ENCODE peak calls at places on chromosomes 7 and 10, in nine cellular contexts. W is lower lobe of right lung; G is neural crest cell; Q is heart left ventricle; F is right cardiac atrium; S is activated CD4-positive, alpha-beta T cell treated with anti-CD3 and anti-CD28 coated beads for 48 hours; X is AG20443; B is IMR-90; Z is upper lobe of right lung. Y is an unnamed sample.

GRCh38 chr10:95262763-95263518 is 27.9 kb downstream of the PDLIM1 start:
- DNase-seq in W (no peak), G (no peak), Q (no peak), F (no peak), S (no peak), X (no peak), B (no peak), Z (no peak), Y (no peak)

GRCh38 chr10:109934958-109935793 is 11.9 kb upstream of the XPNPEP1 start:
- DNase-seq in W (no peak), G (no peak), Q (peak), F (peak), S (peak), X (peak), B (peak), Z (no peak), Y (peak)

GRCh38 chr10:130371686-130372085 is 235.5 kb downstream of the GLRX3 start:
- DNase-seq in W (no peak), G (no peak), Q (no peak), F (no peak), S (no peak), X (no peak), B (no peak), Z (peak), Y (no peak)

GRCh38 chr7:100465702-100466311 is 1.7 kb upstream of the SPACDR start:
- DNase-seq in W (peak), G (no peak), Q (peak), F (peak), S (no peak), X (peak), B (peak), Z (peak), Y (peak)

GRCh38 chr7:79778786-79779382 is 325.4 kb upstream of the MAGI2 start:
- DNase-seq in W (no peak), G (no peak), Q (no peak), F (no peak), S (no peak), X (peak), B (peak), Z (no peak), Y (peak)

GRCh38 chr10:86234102-86234501 is 132.5 kb downstream of the GRID1 start:
- DNase-seq in W (no peak), G (no peak), Q (no peak), F (no peak), S (no peak), X (no peak), B (no peak), Z (no peak), Y (no peak)

GRCh38 chr7:30168800-30169584 is 34.2 kb downstream of the MTURN start:
- DNase-seq in W (no peak), G (no peak), Q (no peak), F (no peak), S (no peak), X (peak), B (peak), Z (no peak), Y (peak)

GRCh38 chr7:19024261-19024660 is 93.2 kb downstream of the TWIST1 start:
- DNase-seq in W (no peak), G (no peak), Q (no peak), F (no peak), S (no peak), X (peak), B (peak), Z (no peak), Y (peak)

GRCh38 chr7:92835140-92835850 is 1.1 kb downstream of the CDK6 start:
- DNase-seq in W (peak), G (peak), Q (peak), F (peak), S (peak), X (peak), B (peak), Z (peak), Y (peak)

GRCh38 chr7:67487316-67487715 is 490.7 kb downstream of the TYW1 start:
- DNase-seq in W (no peak), G (no peak), Q (no peak), F (no peak), S (no peak), X (no peak), B (no peak), Z (no peak), Y (no peak)

GRCh38 chr10:88672041-88672440 is 7.8 kb downstream of the LIPF start:
- DNase-seq in W (no peak), G (no peak), Q (no peak), F (no peak), S (no peak), X (no peak), B (peak), Z (no peak), Y (no peak)

GRCh38 chr7:43864126-43864525 is 5.2 kb downstream of the MRPS24 start:
- DNase-seq in W (no peak), G (no peak), Q (no peak), F (no peak), S (no peak), X (no peak), B (no peak), Z (no peak), Y (no peak)

GRCh38 chr10:101091546-101092290 is 29.9 kb downstream of the KAZALD1 start:
- DNase-seq in W (no peak), G (no peak), Q (no peak), F (no peak), S (no peak), X (no peak), B (no peak), Z (no peak), Y (peak)

GRCh38 chr7:94295805-94296204 is 98.9 kb upstream of the COL1A2 start:
- DNase-seq in W (no peak), G (no peak), Q (no peak), F (no peak), S (no peak), X (peak), B (peak), Z (no peak), Y (peak)

GRCh38 chr7:71486856-71487628 is 355.1 kb downstream of the GALNT17 start:
- DNase-seq in W (no peak), G (no peak), Q (no peak), F (no peak), S (no peak), X (peak), B (no peak), Z (no peak), Y (peak)

GRCh38 chr7:155758348-155758747 is 53.9 kb downstream of the SHH start:
- DNase-seq in W (no peak), G (no peak), Q (no peak), F (no peak), S (no peak), X (no peak), B (no peak), Z (no peak), Y (no peak)

GRCh38 chr10:33016988-33017387 is 59.0 kb upstream of the ITGB1 start:
- DNase-seq in W (no peak), G (no peak), Q (no peak), F (no peak), S (no peak), X (no peak), B (no peak), Z (no peak), Y (no peak)

GRCh38 chr7:151393031-151393977 is 16.5 kb downstream of the WDR86 start:
- DNase-seq in W (peak), G (no peak), Q (no peak), F (no peak), S (no peak), X (no peak), B (no peak), Z (no peak), Y (no peak)

GRCh38 chr7:138752568-138753518 is 45.0 kb upstream of the TMEM213 start:
- DNase-seq in W (peak), G (no peak), Q (peak), F (peak), S (peak), X (no peak), B (peak), Z (no peak), Y (no peak)

GRCh38 chr7:33807779-33808482 is 97.4 kb upstream of the BMPER start:
- DNase-seq in W (no peak), G (no peak), Q (no peak), F (peak), S (peak), X (peak), B (peak), Z (no peak), Y (peak)

GRCh38 chr7:2616387-2616966 is 15.3 kb upstream of the TTYH3 start:
- DNase-seq in W (no peak), G (no peak), Q (no peak), F (no peak), S (no peak), X (no peak), B (no peak), Z (no peak), Y (no peak)

GRCh38 chr7:141695803-141696289 is 6.1 kb downstream of the DENND11 start:
- DNase-seq in W (peak), G (no peak), Q (no peak), F (no peak), S (no peak), X (no peak), B (no peak), Z (no peak), Y (no peak)

GRCh38 chr10:14008648-14009072 is 322.1 kb downstream of the FRMD4A start:
- DNase-seq in W (no peak), G (no peak), Q (no peak), F (no peak), S (no peak), X (no peak), B (peak), Z (no peak), Y (peak)

GRCh38 chr7:107934991-107935770 is 44.2 kb downstream of the DLD start:
- DNase-seq in W (no peak), G (no peak), Q (no peak), F (no peak), S (no peak), X (peak), B (peak), Z (no peak), Y (peak)

GRCh38 chr7:47520408-47520807 is 61.5 kb downstream of the TNS3 start:
- DNase-seq in W (no peak), G (no peak), Q (peak), F (peak), S (no peak), X (peak), B (peak), Z (no peak), Y (peak)

GRCh38 chr10:61329854-61330253 is 123.3 kb downstream of the TMEM26 start:
- DNase-seq in W (no peak), G (no peak), Q (no peak), F (no peak), S (no peak), X (no peak), B (no peak), Z (no peak), Y (no peak)

GRCh38 chr10:69907517-69907916 is 105.8 kb downstream of the COL13A1 start:
- DNase-seq in W (no peak), G (no peak), Q (no peak), F (no peak), S (no peak), X (no peak), B (no peak), Z (no peak), Y (no peak)

GRCh38 chr7:131945948-131946525 is 389.6 kb upstream of the PODXL start:
- DNase-seq in W (no peak), G (no peak), Q (no peak), F (no peak), S (no peak), X (no peak), B (no peak), Z (no peak), Y (no peak)

GRCh38 chr10:110802551-110803238 is 69.0 kb upstream of the PDCD4 start:
- DNase-seq in W (peak), G (no peak), Q (peak), F (peak), S (peak), X (peak), B (peak), Z (peak), Y (peak)

GRCh38 chr10:4606856-4607636 is 219.0 kb upstream of the AKR1E2 start:
- DNase-seq in W (no peak), G (no peak), Q (no peak), F (no peak), S (no peak), X (no peak), B (no peak), Z (no peak), Y (no peak)

Y was measured in adipocyte.